ENCODE peak calls at places on chromosomes 3 and 15, in four cellular contexts. U is WTC11, H is HepG2, E is K562. A is an unnamed sample.

GRCh38 chr3:138941259-138941885 is 5.6 kb downstream of the FOXL2 start:
- DNase-seq in E (peak), H (peak), U (peak), A (peak)

GRCh38 chr15:39495871-39496459 is 84.9 kb upstream of the THBS1 start:
- DNase-seq in U (no peak), E (no peak), H (no peak), A (no peak)

GRCh38 chr3:169822540-169822939 is 9.8 kb upstream of the LRRC34 start:
- DNase-seq in U (no peak), E (no peak), H (no peak), A (no peak)

GRCh38 chr3:196111939-196112386 is 30.1 kb upstream of the TFRC start:
- DNase-seq in E (no peak), H (no peak), U (no peak), A (no peak)

GRCh38 chr3:41565948-41566347 is 366.6 kb downstream of the CTNNB1 start:
- DNase-seq in H (no peak), E (no peak), U (no peak), A (no peak)

GRCh38 chr3:196377321-196377720 is 39.1 kb upstream of the TM4SF19 start:
- DNase-seq in E (no peak), H (no peak), U (no peak), A (no peak)

GRCh38 chr15:45205192-45205591 is 17.4 kb upstream of the SHF start:
- DNase-seq in H (peak), U (peak), E (peak), A (peak)

GRCh38 chr15:88860212-88860611 is 35.1 kb downstream of the HAPLN3 start:
- DNase-seq in E (no peak), U (no peak), H (no peak), A (no peak)

GRCh38 chr15:60781211-60781713 is 302.3 kb upstream of the ICE2 start:
- DNase-seq in H (no peak), E (no peak), U (no peak), A (no peak)

GRCh38 chr3:126284258-126284904 is 72.8 kb downstream of the KLF15 start:
- DNase-seq in U (no peak), H (no peak), E (no peak), A (no peak)

GRCh38 chr15:88739541-88739940 is 63.7 kb upstream of the ACAN start:
- DNase-seq in E (no peak), H (no peak), U (no peak), A (no peak)

GRCh38 chr3:171875923-171876412 is 32.8 kb downstream of the TMEM212 start:
- DNase-seq in H (peak), U (no peak), E (no peak), A (no peak)

GRCh38 chr3:111787556-111788463 is 71.3 kb upstream of the PHLDB2 start:
- DNase-seq in U (no peak), H (no peak), E (no peak), A (no peak)

GRCh38 chr3:4979401-4980228 is at the start of gene BHLHE40:
- DNase-seq in E (peak), U (peak), H (no peak), A (no peak)

GRCh38 chr3:51711352-51712019 is 4.6 kb downstream of the GRM2 start:
- DNase-seq in H (no peak), U (peak), E (no peak), A (no peak)

GRCh38 chr3:29481969-29482767 is 201.3 kb downstream of the RBMS3 start:
- DNase-seq in E (no peak), U (no peak), H (no peak), A (no peak)

GRCh38 chr3:76702676-76703075 is 337.2 kb upstream of the ROBO2 start:
- DNase-seq in U (no peak), E (no peak), H (no peak), A (no peak)

GRCh38 chr15:90539789-90540188 is 10.1 kb downstream of the CRTC3 start:
- DNase-seq in U (no peak), H (no peak), E (no peak), A (no peak)

GRCh38 chr3:44363591-44363990 is 25.0 kb downstream of the TCAIM start:
- DNase-seq in H (peak), U (no peak), E (no peak), A (no peak)

GRCh38 chr15:63970723-63971426 is 75.4 kb downstream of the DAPK2 start:
- DNase-seq in H (no peak), E (no peak), U (no peak), A (no peak)

GRCh38 chr3:28334552-28334951 is 14.0 kb upstream of the ZCWPW2 start:
- DNase-seq in H (no peak), E (no peak), U (no peak), A (no peak)

GRCh38 chr3:129195731-129196256 is 12.1 kb upstream of the CNBP start:
- DNase-seq in U (no peak), E (peak), H (peak), A (no peak)

GRCh38 chr15:87935583-87935982 is 321.0 kb downstream of the NTRK3 start:
- DNase-seq in U (no peak), H (no peak), E (no peak), A (no peak)

GRCh38 chr3:52268036-52268435 is 10.4 kb downstream of the WDR82 start:
- DNase-seq in U (no peak), E (no peak), H (no peak), A (no peak)

GRCh38 chr3:48516571-48516970 is 12.6 kb upstream of the SHISA5 start:
- DNase-seq in H (no peak), E (no peak), U (no peak), A (no peak)

GRCh38 chr3:75396316-75396802 is 267.8 kb upstream of the FRG2C start:
- DNase-seq in H (no peak), U (no peak), E (no peak), A (no peak)

GRCh38 chr3:127690106-127690505 is 17.4 kb downstream of the ABTB1 start:
- DNase-seq in H (peak), U (no peak), E (no peak), A (no peak)

GRCh38 chr3:126442099-126442848 is 33.4 kb downstream of the ZXDC start:
- DNase-seq in H (no peak), E (no peak), U (no peak), A (no peak)

GRCh38 chr3:65978116-65978515 is 60.6 kb downstream of the MAGI1 start:
- DNase-seq in H (no peak), U (no peak), E (no peak), A (no peak)

GRCh38 chr3:144106970-144107369 is 135.3 kb downstream of the DIPK2A start:
- DNase-seq in U (no peak), E (peak), H (no peak), A (no peak)

DNA sequence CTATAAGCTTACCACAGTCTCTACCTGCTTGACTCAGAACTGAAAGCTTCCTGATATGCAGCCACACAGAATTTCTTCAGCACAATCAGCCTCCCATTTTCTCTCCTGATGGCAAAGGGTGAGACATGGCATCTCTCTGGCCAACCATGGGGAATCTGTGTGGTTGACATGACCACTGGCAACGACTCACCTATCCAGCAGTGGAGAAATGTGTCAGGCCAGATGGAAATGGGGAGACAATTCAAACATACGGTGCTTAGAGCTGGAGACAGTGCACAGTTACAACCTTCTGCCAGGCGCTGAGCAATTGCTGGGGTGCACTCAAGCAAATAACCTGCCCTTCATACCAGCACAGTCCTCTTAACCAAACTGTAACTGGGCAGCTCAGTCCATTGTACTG is 3.6 kb downstream of the ZNF385D start:
- DNase-seq in H (no peak), U (no peak), E (no peak), A (no peak)
- TF ChIP-seq ELF4 in H (no peak), U (no peak), E (no peak), A (no peak)

DNA sequence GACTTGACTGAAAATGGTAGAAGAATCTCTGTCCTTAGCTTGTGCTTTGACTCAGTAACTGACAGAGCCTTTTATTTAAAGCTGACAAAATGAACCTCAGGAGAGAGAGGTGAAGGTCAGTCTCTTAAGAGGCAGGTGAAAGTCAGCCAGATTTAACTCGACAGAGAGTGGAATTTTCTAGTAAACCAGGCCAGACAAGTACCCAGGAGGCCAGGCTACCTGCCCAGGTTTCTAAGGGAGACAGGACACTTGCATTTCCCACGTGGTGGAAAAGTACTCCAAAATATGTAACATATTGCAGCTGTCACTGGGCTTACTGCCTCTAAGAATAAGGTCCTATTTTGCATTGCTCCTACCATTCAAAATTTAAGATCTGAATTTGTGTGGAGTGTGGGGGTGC is 167.9 kb downstream of the FMN1 start:
- DNase-seq in U (no peak), H (no peak), E (no peak), A (no peak)
- TF ChIP-seq ELF4 in U (no peak), H (no peak), E (no peak), A (no peak)

GRCh38 chr15:101277943-101278564 is 769 bp upstream of the SELENOS start:
- DNase-seq in U (no peak), E (peak), H (no peak), A (no peak)

GRCh38 chr15:101273534-101273933 is 3.8 kb downstream of the SELENOS start:
- DNase-seq in E (no peak), U (no peak), H (no peak), A (no peak)

GRCh38 chr15:101275018-101275417 is 2.3 kb downstream of the SELENOS start:
- DNase-seq in H (no peak), U (no peak), E (no peak), A (no peak)

GRCh38 chr15:101277038-101277822 is at the start of gene SELENOS:
- DNase-seq in U (peak), H (peak), E (peak), A (peak)

DNA sequence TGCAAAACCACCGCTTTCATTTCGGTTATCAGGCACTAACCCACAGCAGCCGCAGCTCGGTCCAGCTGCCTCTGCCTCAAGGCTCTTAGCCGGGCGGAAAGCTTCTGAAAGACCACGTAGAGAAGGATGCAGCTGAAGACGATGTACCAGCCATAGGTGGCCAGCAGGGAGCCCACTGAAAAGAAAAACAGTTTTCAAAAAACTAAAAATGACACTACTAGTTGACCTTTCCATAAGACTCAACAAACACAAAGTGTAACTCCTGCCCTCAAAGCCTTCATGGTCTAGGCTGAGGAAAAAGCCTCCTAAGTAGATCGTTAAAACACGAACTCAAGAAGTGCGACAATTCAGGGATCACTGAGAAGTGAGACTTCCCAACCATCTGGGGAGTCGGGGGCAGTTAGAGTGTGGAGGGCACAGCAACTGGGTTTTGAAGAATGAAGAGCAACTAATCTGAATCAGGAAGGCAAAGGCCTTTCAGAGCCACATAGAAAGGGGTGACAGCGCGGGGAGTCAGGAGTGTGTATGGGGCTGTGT is 716 bp downstream of the SELENOS start:
- DNase-seq in U (no peak), E (peak), H (no peak), A (peak)
- TF ChIP-seq ELF4 in U (no peak), E (no peak), H (no peak), A (no peak)

GRCh38 chr3:135056733-135057310 is 261.8 kb downstream of the EPHB1 start:
- DNase-seq in H (no peak), U (no peak), E (no peak), A (no peak)
- TF ChIP-seq ELF4 in H (no peak), U (no peak), E (no peak), A (no peak)

GRCh38 chr3:150823277-150823676 is 60.3 kb upstream of the SIAH2 start:
- DNase-seq in H (no peak), U (no peak), E (no peak), A (no peak)
- TF ChIP-seq ELF4 in H (no peak), U (no peak), E (no peak), A (no peak)

DNA sequence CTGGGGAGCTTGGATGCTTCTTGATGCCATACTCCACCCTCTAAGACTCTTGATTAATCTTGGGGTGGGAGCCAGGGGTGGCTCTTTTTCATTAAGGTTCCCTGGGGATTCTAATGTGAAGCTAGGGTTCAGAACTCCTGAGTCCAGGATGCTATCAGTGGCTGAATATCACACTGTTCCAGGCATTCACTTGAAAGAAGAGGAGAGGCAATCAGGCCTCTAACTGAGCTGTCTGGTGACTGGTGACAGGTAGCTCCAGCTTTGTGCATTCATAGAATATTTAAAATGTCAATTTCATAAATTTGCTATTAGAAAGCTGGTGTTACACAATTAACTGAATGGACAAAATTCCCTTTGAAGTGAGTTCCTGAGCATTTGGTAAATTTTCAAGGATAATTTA is 139.0 kb downstream of the CHDH start:
- DNase-seq in U (no peak), E (no peak), H (no peak), A (no peak)
- TF ChIP-seq ELF4 in U (no peak), E (no peak), H (no peak), A (no peak)

DNA sequence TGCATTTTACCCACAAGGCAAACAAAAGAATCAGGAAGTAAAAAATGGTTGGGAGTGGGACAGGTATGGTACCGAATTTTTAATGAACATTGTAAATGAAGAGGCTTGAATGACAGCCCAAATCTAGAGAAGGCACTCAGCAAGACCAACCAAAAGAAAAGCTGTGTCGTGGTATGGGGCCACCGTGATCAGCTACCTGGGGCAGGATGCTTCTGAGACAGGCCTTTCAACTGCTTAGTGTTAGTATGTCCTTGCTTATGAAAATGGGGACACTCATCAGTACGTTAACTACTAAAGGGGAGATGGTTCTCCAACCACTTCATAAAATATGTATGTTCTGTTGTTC is 228.7 kb upstream of the ST8SIA2 start:
- DNase-seq in H (no peak), E (no peak), U (no peak), A (no peak)
- TF ChIP-seq ELF4 in H (no peak), E (no peak), U (no peak), A (no peak)

DNA sequence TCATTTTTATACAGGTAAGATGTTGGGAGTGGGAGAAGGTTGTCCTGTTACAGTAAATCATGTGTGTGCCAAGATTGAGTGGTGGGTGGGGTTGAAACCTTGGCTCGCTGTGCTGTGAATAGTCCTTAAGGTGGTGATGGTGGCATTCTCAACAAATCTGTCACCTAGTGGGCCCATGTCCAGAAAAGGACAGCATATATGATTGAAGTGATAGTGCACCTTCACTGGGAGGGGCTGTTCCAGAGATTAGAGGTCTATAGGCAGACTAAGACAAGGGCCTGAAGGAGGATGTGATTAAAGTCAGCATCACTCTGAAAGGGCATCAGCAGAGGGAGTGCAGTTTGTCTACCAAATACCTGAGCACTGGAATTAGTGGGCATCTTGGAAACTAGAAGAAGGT is 374.2 kb upstream of the C2CD4B start:
- DNase-seq in E (no peak), H (no peak), U (no peak), A (no peak)
- TF ChIP-seq ELF4 in E (no peak), H (no peak), U (no peak), A (no peak)

A was measured in HEK293T.